ENCODE peak calls at places on chromosomes 2 and 18, in four cellular contexts. A is WTC11, X is HEK293T, M is K562. U is an unnamed sample.

GRCh38 chr2:20223345-20224190 is 1.4 kb downstream of the SDC1 start:
- DNase-seq in A (peak; percentile 46), M (peak; percentile 49), X (peak; percentile 49), U (peak; percentile 61)

GRCh38 chr18:63257453-63257852 is 62.1 kb downstream of the BCL2 start:
- DNase-seq in M (no peak), A (no peak), X (no peak), U (no peak)

GRCh38 chr2:33433279-33434235 is 42.9 kb upstream of the RASGRP3 start:
- DNase-seq in M (no peak), X (no peak), A (no peak), U (no peak)

GRCh38 chr2:1968988-1969700 is 224.8 kb upstream of the PXDN start:
- DNase-seq in X (no peak), A (no peak), M (no peak), U (no peak)

GRCh38 chr2:48768669-48769068 is 13.1 kb upstream of the LHCGR start:
- DNase-seq in A (no peak), M (no peak), X (no peak), U (no peak)

GRCh38 chr2:145931836-145932352 is 1412.0 kb upstream of the ZEB2 start:
- DNase-seq in M (no peak), X (no peak), A (no peak), U (no peak)

GRCh38 chr2:40343904-40344303 is 108.0 kb downstream of the SLC8A1 start:
- DNase-seq in A (no peak), M (no peak), X (no peak), U (no peak)

GRCh38 chr2:102553601-102554000 is 65.8 kb upstream of the SLC9A2 start:
- DNase-seq in M (no peak), X (no peak), A (no peak), U (no peak)

GRCh38 chr2:189580662-189581353 is at the start of gene SLC40A1:
- DNase-seq in M (peak; percentile 70), X (peak; percentile 88), A (peak; percentile 60), U (peak; percentile 67)

GRCh38 chr2:235026649-235027557 is 75.1 kb downstream of the SH3BP4 start:
- DNase-seq in M (no peak), X (no peak), A (no peak), U (no peak)

GRCh38 chr2:173963323-173963816 is 1.8 kb downstream of the SP3 start:
- DNase-seq in M (no peak), X (peak; percentile 27), A (no peak), U (peak; percentile 71)

GRCh38 chr18:77124452-77124922 is 8.1 kb downstream of the MBP start:
- DNase-seq in A (no peak), X (no peak), M (no peak), U (no peak)

GRCh38 chr2:206776432-206776831 is 11.0 kb downstream of the FASTKD2 start:
- DNase-seq in A (no peak), M (no peak), X (no peak), U (no peak)

GRCh38 chr2:144826105-144826504 is 306.2 kb upstream of the ZEB2 start:
- DNase-seq in A (no peak), M (no peak), X (no peak), U (no peak)

GRCh38 chr2:144827404-144827803 is 307.5 kb upstream of the ZEB2 start:
- DNase-seq in M (no peak), A (no peak), X (no peak), U (no peak)

GRCh38 chr2:144830543-144830942 is 310.6 kb upstream of the ZEB2 start:
- DNase-seq in X (no peak), M (no peak), A (no peak), U (no peak)

DNA sequence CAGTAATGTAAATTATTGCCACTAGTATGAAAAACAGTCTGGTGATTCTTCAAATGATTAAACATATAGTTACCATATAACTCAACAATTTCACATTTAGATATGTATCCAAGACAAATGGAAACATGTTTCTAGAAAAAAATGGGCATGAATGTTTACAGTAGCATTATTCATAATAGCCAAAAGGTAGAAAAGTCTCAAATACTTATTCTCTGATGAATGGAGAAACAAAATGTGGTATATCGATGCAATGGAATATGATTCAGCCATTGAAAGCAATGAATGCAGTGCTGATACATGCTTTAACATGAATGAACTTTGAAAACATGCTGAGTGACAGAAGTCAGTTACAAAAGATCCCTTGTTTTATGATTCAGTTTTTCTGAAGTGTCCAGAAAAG is 304.7 kb upstream of the ZEB2 start:
- DNase-seq in M (no peak), X (no peak), A (no peak), U (no peak)
- TF ChIP-seq ELF4 in M (no peak), X (no peak), A (no peak), U (no peak)

DNA sequence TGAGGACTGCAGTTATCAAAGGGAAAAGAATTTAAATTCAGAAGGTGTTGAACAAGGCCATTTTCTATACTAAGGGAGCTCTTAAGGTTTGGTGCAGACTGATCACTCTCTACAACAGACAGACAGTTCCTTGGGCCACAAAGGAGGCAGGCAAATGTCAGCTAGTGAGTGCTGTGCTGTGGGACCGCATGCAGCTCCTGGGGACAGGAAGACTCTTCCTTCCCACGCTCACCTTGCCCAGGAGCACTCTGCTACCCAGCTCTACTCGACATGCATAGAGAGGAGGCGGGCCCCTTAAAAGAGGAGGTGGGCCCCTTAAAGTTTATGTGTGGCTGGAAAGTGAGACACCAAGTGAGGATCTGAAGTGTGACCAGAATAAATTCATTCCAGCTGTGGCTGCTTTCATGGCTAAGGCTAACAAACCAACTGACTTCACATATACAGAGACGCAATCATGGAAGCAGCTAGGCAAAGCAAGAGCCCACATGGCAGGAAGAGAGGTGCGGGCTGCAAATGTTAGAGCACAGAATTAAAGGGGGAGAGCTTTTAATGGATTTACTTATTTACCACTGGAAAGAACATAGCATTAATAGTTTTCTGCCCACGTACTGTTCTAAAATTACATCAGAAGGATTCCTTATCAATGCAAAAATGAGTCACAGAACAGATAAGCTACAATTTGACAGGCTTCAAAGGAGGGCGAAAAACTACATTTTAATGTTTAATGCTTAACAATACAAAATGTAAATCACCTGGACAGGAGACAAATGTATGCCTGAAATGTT is 101.4 kb upstream of the RNU4ATAC start:
- DNase-seq in M (no peak), A (no peak), X (no peak), U (no peak)
- TF ChIP-seq ELF4 in M (no peak), A (no peak), X (no peak), U (no peak)

DNA sequence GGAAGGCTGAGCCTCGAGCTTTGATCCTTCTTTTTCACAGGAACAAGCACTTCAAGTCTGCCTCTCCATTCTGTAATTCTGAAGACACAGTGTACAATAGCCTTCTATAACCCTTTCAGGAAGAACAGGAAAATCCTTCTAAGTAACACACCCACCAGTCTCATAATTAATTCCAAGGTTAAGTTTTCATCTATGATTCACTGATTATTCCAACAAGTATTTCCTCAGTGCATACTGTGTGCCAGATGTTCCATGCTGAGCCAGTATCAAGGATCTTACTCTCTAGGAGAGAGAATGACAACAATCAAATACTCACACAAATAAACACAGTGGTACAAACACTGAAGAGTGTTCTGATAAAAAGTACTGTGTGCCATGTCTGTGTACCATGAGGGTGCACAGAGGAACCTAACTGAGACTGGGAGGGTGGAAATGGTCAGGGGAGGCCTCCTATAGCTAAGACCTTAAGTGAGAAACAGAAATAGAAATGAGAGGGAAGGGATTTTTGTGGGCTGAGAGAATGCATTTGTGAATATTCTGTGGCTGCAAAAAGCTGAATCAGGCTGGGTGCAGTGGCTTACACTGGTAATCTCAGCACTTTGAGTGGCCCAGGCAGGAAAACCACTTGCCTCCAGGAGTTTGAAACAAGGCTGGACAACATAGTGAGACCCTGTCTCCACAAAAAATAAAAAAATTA is 7.3 kb upstream of the MTLN start:
- DNase-seq in A (no peak), M (no peak), X (no peak), U (no peak)
- TF ChIP-seq ELF4 in A (no peak), M (no peak), X (no peak), U (no peak)

GRCh38 chr2:16438571-16439294 is 226.9 kb downstream of the CYRIA start:
- DNase-seq in A (no peak), M (peak; percentile 24), X (no peak), U (no peak)

GRCh38 chr2:16437189-16437588 is 228.4 kb downstream of the CYRIA start:
- DNase-seq in X (no peak), A (no peak), M (no peak), U (no peak)

GRCh38 chr2:16441431-16441830 is 224.2 kb downstream of the CYRIA start:
- DNase-seq in X (no peak), A (no peak), M (no peak), U (no peak)

DNA sequence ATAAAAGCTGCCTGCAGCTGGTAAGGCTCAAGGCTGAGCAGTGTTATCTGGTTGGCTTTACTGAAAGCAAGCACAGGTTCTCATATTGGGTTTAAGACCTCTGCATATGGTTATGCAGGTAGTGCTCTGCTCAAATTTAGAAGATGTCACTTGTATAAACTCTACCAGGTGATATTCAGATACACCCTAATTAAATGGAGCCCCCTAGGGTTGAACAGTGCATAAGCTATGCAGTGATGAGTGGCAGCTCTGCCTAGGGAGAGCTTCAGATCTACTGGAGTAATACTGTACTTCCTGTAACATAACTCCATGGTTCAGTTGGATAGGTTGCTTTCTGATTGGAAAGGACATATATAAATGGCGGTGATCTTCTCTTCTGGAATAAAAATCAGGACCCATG is 222.7 kb downstream of the CYRIA start:
- DNase-seq in X (no peak), M (peak; percentile 11), A (no peak), U (no peak)
- TF ChIP-seq ELF4 in X (no peak), M (no peak), A (no peak), U (no peak)

GRCh38 chr2:11203480-11203879 is 48.2 kb downstream of the SLC66A3 start:
- DNase-seq in X (no peak), M (no peak), A (no peak), U (no peak)
- TF ChIP-seq ELF4 in X (no peak), M (no peak), A (no peak), U (no peak)

DNA sequence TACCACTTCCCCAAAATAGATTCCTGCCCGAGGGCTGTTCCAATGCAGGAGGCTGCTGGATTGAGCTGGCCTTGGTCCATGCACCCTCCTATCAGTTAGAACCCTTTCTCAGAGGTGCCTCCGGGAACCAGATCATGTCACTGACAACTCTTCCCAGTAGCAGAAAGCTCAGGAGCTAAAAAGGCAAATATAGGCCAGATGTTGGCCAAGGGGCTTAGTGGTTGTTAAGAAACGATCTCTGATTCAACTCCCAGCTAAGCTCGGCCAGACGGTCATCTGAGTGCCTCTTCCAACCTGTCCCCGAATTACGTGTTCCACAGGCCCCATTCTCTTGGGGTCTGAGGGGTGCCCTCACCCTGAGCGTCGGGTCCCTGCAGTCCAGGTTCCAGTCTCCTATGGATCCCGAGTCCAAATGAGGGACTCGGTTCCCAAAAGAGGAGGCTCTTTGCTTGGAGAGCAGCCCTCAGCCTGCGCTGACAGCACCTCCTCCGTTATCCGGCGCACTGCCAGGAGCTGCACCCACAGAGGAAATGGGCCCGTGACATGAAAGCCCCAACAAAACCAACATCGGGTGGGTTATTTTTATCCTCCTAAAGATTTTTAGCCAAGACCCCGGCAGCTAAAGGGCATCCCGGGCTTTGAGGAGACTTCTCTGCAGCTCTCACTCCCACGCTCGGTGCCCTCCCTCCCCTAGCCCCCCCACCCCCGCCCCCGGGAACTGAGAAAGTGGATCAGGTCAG is 106.7 kb upstream of the ID2 start:
- DNase-seq in X (no peak), M (no peak), A (no peak), U (peak; percentile 44)
- TF ChIP-seq ELF4 in X (no peak), M (no peak), A (no peak), U (no peak)

U was measured in HepG2.